ENCODE peak calls at places on chromosomes 1 and 21, in six cellular contexts. F is fibroblast of lung, G is heart left ventricle, Q is sigmoid colon, E is Peyer's patch, H is A673. V is an unnamed sample. For H3K4me1 and H3K27me3, the result is how much of the 10 kb centered on the place peaks cover.

GRCh38 chr1:29123871-29124365 is at the start of gene TMEM200B:
- DNase-seq in F (no peak), Q (no peak), H (no peak), E (peak), G (peak), V (no peak)

GRCh38 chr1:98366343-98366742 is 295.2 kb upstream of the SNX7 start:
- DNase-seq in F (no peak), Q (no peak), E (no peak), H (no peak), G (no peak), V (no peak)

GRCh38 chr1:46526689-46527291 is 24.7 kb downstream of the KNCN start:
- DNase-seq in F (no peak), G (no peak), E (peak), H (no peak), Q (no peak), V (no peak)

GRCh38 chr1:185213086-185213485 is 56.1 kb downstream of the SWT1 start:
- DNase-seq in G (no peak), H (no peak), Q (no peak), F (peak), E (no peak), V (no peak)

GRCh38 chr1:226657788-226658537 is 81.1 kb downstream of the ITPKB start:
- DNase-seq in Q (peak), H (no peak), G (no peak), E (peak), F (no peak), V (no peak)

GRCh38 chr1:221793439-221794078 is 51.7 kb upstream of the DUSP10 start:
- DNase-seq in H (no peak), F (peak), G (no peak), Q (no peak), E (no peak), V (no peak)

GRCh38 chr1:198364471-198364870 is 176.0 kb downstream of the ATP6V1G3 start:
- DNase-seq in Q (no peak), H (no peak), G (no peak), F (no peak), E (no peak), V (no peak)

GRCh38 chr1:95086949-95087533 is 14.3 kb upstream of the ALG14 start:
- DNase-seq in Q (no peak), E (no peak), F (peak), G (peak), H (peak), V (no peak)

GRCh38 chr21:25791321-25791720 is 56.5 kb downstream of the GABPA start:
- DNase-seq in E (no peak), Q (no peak), G (no peak), F (no peak), H (peak), V (no peak)

GRCh38 chr1:37691497-37692077 is 729 bp upstream of the CDCA8 start:
- DNase-seq in F (peak), H (peak), E (no peak), Q (peak), G (peak), V (peak)

GRCh38 chr1:170261669-170262068 is 115.9 kb downstream of the NTMT2 start:
- DNase-seq in G (no peak), F (peak), E (no peak), H (peak), Q (no peak), V (no peak)

GRCh38 chr1:223553957-223554356 is 111.5 kb downstream of the CAPN8 start:
- DNase-seq in H (no peak), E (no peak), G (no peak), F (no peak), Q (no peak), V (no peak)

GRCh38 chr1:17531682-17532487 is 7.6 kb upstream of the ARHGEF10L start:
- DNase-seq in Q (peak), G (peak), F (peak), H (no peak), E (peak), V (no peak)

GRCh38 chr1:14926818-14927555 is 226.6 kb upstream of the TMEM51 start:
- DNase-seq in G (no peak), E (no peak), F (no peak), Q (no peak), H (no peak), V (no peak)

GRCh38 chr1:48600182-48600581 is 128.2 kb upstream of the SPATA6 start:
- DNase-seq in H (no peak), Q (no peak), E (no peak), G (no peak), F (no peak), V (no peak)

GRCh38 chr1:26729633-26730032 is 33.8 kb downstream of the ARID1A start:
- DNase-seq in G (no peak), Q (no peak), E (no peak), F (no peak), H (no peak), V (no peak)

GRCh38 chr21:34796518-34797201 is 127.9 kb downstream of the CLIC6 start:
- DNase-seq in F (no peak), E (no peak), H (no peak), Q (no peak), G (no peak), V (no peak)
- H3K4me1 ChIP-seq in F (under half), E (under half), H (under half), Q (under half), G (under half), V (under half)

GRCh38 chr1:59499273-59499955 is 202.5 kb downstream of the FGGY start:
- DNase-seq in E (no peak), H (no peak), F (peak), G (no peak), Q (no peak), V (no peak)

GRCh38 chr1:59494145-59494824 is 197.4 kb downstream of the FGGY start:
- DNase-seq in H (no peak), F (no peak), E (no peak), G (no peak), Q (no peak), V (no peak)

GRCh38 chr1:59499956-59500569 is 203.2 kb downstream of the FGGY start:
- DNase-seq in Q (no peak), G (no peak), F (no peak), H (no peak), E (no peak), V (no peak)

GRCh38 chr1:59498640-59499039 is 201.7 kb downstream of the FGGY start:
- DNase-seq in Q (no peak), E (no peak), F (peak), G (no peak), H (peak), V (no peak)

GRCh38 chr1:59497616-59498015 is 200.7 kb downstream of the FGGY start:
- DNase-seq in H (no peak), G (no peak), F (no peak), Q (no peak), E (no peak), V (no peak)
- H3K27me3 ChIP-seq in H (under half), G (under half), F (under half), Q (under half), E (under half), V (under half)

GRCh38 chr1:116260096-116260495 is 112.9 kb upstream of the ATP1A1 start:
- DNase-seq in Q (no peak), H (no peak), G (no peak), E (no peak), F (no peak), V (no peak)

GRCh38 chr1:116258668-116259419 is 114.2 kb upstream of the ATP1A1 start:
- DNase-seq in H (no peak), F (no peak), Q (no peak), E (no peak), G (no peak), V (no peak)

GRCh38 chr1:116259665-116260064 is 113.4 kb upstream of the ATP1A1 start:
- DNase-seq in Q (no peak), F (no peak), G (no peak), H (no peak), E (no peak), V (no peak)

GRCh38 chr1:116261227-116261626 is 111.8 kb upstream of the ATP1A1 start:
- DNase-seq in E (no peak), Q (no peak), G (no peak), F (no peak), H (no peak), V (no peak)

GRCh38 chr1:116260621-116261020 is 112.4 kb upstream of the ATP1A1 start:
- DNase-seq in Q (no peak), G (no peak), H (no peak), F (no peak), E (no peak), V (no peak)
- H3K4me1 ChIP-seq in Q (under half), G (under half), H (under half), F (under half), E (under half), V (under half)

GRCh38 chr1:75132421-75133381 is 1.5 kb upstream of the LHX8 start:
- DNase-seq in Q (no peak), E (no peak), G (no peak), H (no peak), F (no peak), V (no peak)
- H3K27me3 ChIP-seq in Q (half or more), E (under half), G (half or more), H (half or more), F (half or more), V (half or more)

GRCh38 chr1:157044326-157044725 is 1.2 kb downstream of the ARHGEF11 start:
- DNase-seq in E (no peak), F (no peak), Q (no peak), H (no peak), G (no peak), V (no peak)
- H3K4me1 ChIP-seq in E (under half), F (under half), Q (half or more), H (under half), G (half or more), V (under half)

GRCh38 chr1:180234369-180235076 is 4.5 kb downstream of the LHX4 start:
- DNase-seq in F (no peak), H (no peak), Q (peak), E (peak), G (no peak), V (no peak)

GRCh38 chr1:180235077-180235501 is 5.0 kb downstream of the LHX4 start:
- DNase-seq in H (no peak), Q (peak), F (no peak), G (no peak), E (peak), V (no peak)

GRCh38 chr1:180231506-180232420 is 1.7 kb downstream of the LHX4 start:
- DNase-seq in F (peak), G (no peak), H (peak), E (peak), Q (peak), V (no peak)

GRCh38 chr1:180232521-180233043 is 2.5 kb downstream of the LHX4 start:
- DNase-seq in H (no peak), F (no peak), G (no peak), E (peak), Q (peak), V (no peak)

DNA sequence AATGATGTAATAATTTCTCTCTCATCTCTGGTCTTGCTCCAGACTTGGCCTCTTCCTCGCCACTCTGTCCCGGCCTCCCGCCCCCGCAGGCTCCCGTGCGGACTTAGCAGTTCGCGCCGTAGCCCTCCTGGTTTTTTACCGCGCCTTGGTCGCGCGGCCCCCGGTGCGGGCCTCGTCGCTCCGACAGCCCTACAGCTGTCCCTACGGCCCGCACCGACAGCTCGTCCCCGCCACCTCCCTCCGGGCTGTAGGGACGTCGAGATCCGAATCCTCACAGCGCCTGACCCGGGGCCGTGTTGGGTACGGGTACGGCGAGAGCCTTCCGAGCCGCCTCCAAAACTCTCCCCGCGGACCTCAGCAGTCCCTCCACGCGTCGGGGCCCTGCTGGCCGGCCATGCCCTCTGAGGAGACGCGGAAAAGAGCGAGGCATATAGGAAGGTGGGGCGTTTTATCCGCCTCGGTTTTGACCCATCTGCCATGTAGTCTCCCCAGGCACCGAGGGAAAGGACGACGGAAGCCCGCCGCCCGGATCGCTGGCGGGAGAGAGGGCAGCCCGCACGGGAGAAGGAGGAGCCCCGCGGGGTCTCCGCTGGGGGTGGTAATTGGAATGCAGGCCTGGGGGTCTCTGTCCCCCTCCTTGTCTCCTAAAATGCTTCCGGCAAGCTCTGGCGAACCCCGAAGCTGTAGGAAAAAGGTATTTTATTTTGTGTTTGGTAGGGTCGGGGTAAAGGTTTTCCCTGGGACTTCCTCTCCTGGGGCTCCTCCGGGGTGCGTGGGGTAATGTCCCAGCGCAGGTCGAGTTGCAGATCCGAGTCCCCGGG is 3.3 kb downstream of the LHX4 start:
- DNase-seq in H (no peak), F (no peak), G (no peak), Q (peak), E (peak), V (no peak)
- H3K27me3 ChIP-seq in H (half or more), F (half or more), G (half or more), Q (half or more), E (under half), V (half or more)